ENCODE peak calls at places on chromosomes 4 and X, in four cellular contexts. L, Y, X and Z are unnamed samples.

GRCh38 chr4:82889287-82889686 is 1.7 kb downstream of the SEC31A start:
- DNase-seq in L (no peak), Y (no peak), X (no peak), Z (no peak)

GRCh38 chr4:129428454-129428853 is 332.5 kb downstream of the C4orf33 start:
- DNase-seq in L (no peak), Y (no peak), X (no peak), Z (no peak)

GRCh38 chr4:39591290-39591689 is 47.4 kb downstream of the SMIM14 start:
- DNase-seq in L (peak; percentile 47), Y (no peak), X (peak; percentile 20), Z (no peak)

GRCh38 chr4:133151301-133151680 is 2.2 kb downstream of the PCDH10 start:
- DNase-seq in L (peak; percentile 7), Y (no peak), X (no peak), Z (no peak)

GRCh38 chr4:140851032-140851636 is 94.9 kb upstream of the TBC1D9 start:
- DNase-seq in L (peak; percentile 78), Y (peak; percentile 43), X (peak; percentile 14), Z (no peak)

GRCh38 chrX:39532761-39533160 is 565.0 kb downstream of the BCOR start:
- DNase-seq in L (no peak), Y (no peak), X (no peak), Z (no peak)

GRCh38 chrX:5876984-5877655 is 351.5 kb downstream of the NLGN4X start:
- DNase-seq in L (no peak), Y (no peak), X (peak; percentile 2), Z (no peak)

GRCh38 chr4:161926033-161926828 is 237.6 kb downstream of the FSTL5 start:
- DNase-seq in L (peak; percentile 22), Y (no peak), X (no peak), Z (no peak)

GRCh38 chrX:69137371-69137881 is 27.8 kb downstream of the PJA1 start:
- DNase-seq in L (peak; percentile 90), Y (no peak), X (no peak), Z (no peak)

GRCh38 chr4:179624768-179625181 is 2182.5 kb upstream of the AGA start:
- DNase-seq in L (no peak), Y (peak; percentile 44), X (no peak), Z (no peak)

GRCh38 chr4:124097447-124097846 is 615.1 kb downstream of the ANKRD50 start:
- DNase-seq in L (no peak), Y (no peak), X (no peak), Z (no peak)

GRCh38 chr4:181662383-181662782 is 580.8 kb upstream of the TENM3 start:
- DNase-seq in L (peak; percentile 65), Y (no peak), X (no peak), Z (no peak)

GRCh38 chrX:120380699-120381098 is 18.8 kb downstream of the ATP1B4 start:
- DNase-seq in L (no peak), Y (no peak), X (no peak), Z (peak; percentile 4)

GRCh38 chrX:40167240-40168182 is 69.8 kb upstream of the BCOR start:
- DNase-seq in L (no peak), Y (no peak), X (peak; percentile 41), Z (no peak)

GRCh38 chrX:47560179-47560830 is 700 bp upstream of the ARAF start:
- DNase-seq in L (no peak), Y (no peak), X (no peak), Z (no peak)

GRCh38 chrX:100076031-100076430 is 334.0 kb downstream of the PCDH19 start:
- DNase-seq in L (no peak), Y (no peak), X (no peak), Z (no peak)

GRCh38 chr4:181017038-181017437 is 1226.2 kb upstream of the TENM3 start:
- DNase-seq in L (no peak), Y (no peak), X (no peak), Z (no peak)

GRCh38 chrX:72568406-72569092 is 4.1 kb downstream of the HDAC8 start:
- DNase-seq in L (peak; percentile 62), Y (no peak), X (no peak), Z (no peak)

GRCh38 chr4:53967971-53968370 is 96.4 kb downstream of the CHIC2 start:
- DNase-seq in L (no peak), Y (no peak), X (no peak), Z (no peak)

GRCh38 chr4:95798727-95799126 is 41.2 kb upstream of the PDHA2 start:
- DNase-seq in L (no peak), Y (no peak), X (no peak), Z (no peak)

GRCh38 chr4:169070071-169070894 is 60.2 kb upstream of the CBR4 start:
- DNase-seq in L (peak; percentile 97), Y (no peak), X (peak; percentile 38), Z (no peak)

GRCh38 chrX:150522494-150522893 is 45.9 kb upstream of the MTM1 start:
- DNase-seq in L (no peak), Y (no peak), X (no peak), Z (no peak)

GRCh38 chr4:115219862-115220261 is 106.4 kb upstream of the NDST4 start:
- DNase-seq in L (no peak), Y (no peak), X (no peak), Z (no peak)

GRCh38 chr4:53937918-53938317 is 126.5 kb downstream of the CHIC2 start:
- DNase-seq in L (peak; percentile 75), Y (peak; percentile 47), X (no peak), Z (no peak)

GRCh38 chr4:152193059-152193458 is 342.8 kb downstream of the FBXW7 start:
- DNase-seq in L (no peak), Y (no peak), X (no peak), Z (no peak)

GRCh38 chrX:108397627-108398392 is 40.4 kb downstream of the COL4A6 start:
- DNase-seq in L (peak; percentile 3), Y (no peak), X (no peak), Z (no peak)

GRCh38 chr4:76011700-76012387 is 4.5 kb upstream of the CXCL9 start:
- DNase-seq in L (peak; percentile 77), Y (peak; percentile 75), X (no peak), Z (no peak)

GRCh38 chr4:15042529-15043167 is 40.4 kb downstream of the CPEB2 start:
- DNase-seq in L (peak; percentile 19), Y (no peak), X (no peak), Z (no peak)

GRCh38 chr4:185341377-185341776 is 54.3 kb downstream of the LRP2BP start:
- DNase-seq in L (no peak), Y (no peak), X (no peak), Z (no peak)

GRCh38 chr4:110371016-110371795 is 104.7 kb upstream of the ENPEP start:
- DNase-seq in L (no peak), Y (no peak), X (no peak), Z (no peak)

GRCh38 chr4:107017681-107018321 is 18.3 kb downstream of the DKK2 start:
- DNase-seq in L (no peak), Y (no peak), X (no peak), Z (no peak)

DNA sequence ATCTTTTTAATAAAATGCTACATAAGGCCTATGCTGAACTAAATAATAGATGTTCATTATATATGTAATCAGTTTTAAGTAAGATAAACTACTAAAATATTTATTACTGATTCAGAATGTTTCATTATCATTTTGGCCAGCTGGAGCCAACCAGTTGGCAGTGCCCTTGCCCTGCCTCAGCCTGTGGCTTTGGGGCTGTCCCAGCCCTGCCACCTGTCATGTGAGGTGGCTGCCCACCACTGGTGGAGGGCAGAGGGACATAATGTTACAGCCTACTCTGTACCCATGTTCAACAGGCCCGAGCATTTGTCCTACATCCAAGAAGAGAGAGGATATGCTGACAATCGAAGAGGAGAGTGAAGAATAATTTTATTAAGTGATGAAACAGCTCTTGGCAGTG is 422.2 kb downstream of the SPIN4 start:
- DNase-seq in L (no peak), Y (no peak), X (no peak), Z (no peak)
- H3K9me3 ChIP-seq in L (peaks cover 3% of the 10 kb centered on the region), Y (peaks cover 3% of the 10 kb centered on the region), X (no peaks in the 10 kb centered on the region), Z (no peaks in the 10 kb centered on the region)

GRCh38 chrX:154779261-154779660 is 16.6 kb downstream of the DKC1 start:
- DNase-seq in L (peak; percentile 51), Y (peak; percentile 23), X (no peak), Z (no peak)
- H3K9me3 ChIP-seq in L (no peaks in the 10 kb centered on the region), Y (no peaks in the 10 kb centered on the region), X (no peaks in the 10 kb centered on the region), Z (no peaks in the 10 kb centered on the region)

DNA sequence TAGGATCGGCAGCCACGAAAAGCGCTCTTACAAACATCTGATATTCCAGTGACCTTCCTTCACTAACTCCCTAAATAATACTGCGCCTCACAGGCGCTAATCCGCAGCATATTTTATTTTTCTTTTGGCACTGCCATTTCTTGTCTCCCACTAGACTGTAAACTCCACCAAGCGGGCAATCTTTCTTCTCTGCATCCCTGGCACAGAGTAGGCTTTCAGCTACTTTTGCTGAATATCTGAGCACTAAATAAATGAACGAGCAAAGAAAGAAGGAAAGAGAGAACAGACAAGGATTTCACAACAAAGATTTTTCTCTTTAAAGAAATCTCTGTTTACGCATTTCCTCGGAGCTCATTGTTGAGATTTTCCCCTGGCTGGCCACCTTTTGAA is 12.7 kb downstream of the NKX3-2 start:
- DNase-seq in L (no peak), Y (no peak), X (no peak), Z (no peak)
- H3K9me3 ChIP-seq in L (no peaks in the 10 kb centered on the region), Y (no peaks in the 10 kb centered on the region), X (no peaks in the 10 kb centered on the region), Z (peaks cover 8% of the 10 kb centered on the region)

DNA sequence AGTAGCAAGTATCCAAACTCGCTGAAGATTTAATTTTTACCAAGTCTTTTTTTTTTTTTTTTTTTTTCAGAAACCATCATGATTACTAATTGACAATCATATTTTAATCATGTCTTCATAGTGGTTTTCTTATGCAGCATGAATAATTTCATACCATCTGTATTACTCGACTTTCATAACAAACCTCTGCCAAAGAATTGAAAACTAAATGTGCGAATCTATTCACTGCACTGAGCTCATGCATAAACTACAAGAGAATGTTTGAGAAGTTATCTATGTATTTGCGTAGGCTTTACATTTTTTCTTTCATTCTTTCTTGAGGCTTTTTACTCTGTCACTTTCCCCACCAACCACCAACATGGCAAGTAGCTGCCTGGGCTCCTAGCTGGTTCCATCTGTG is 1760.9 kb downstream of the STIM2 start:
- DNase-seq in L (no peak), Y (no peak), X (no peak), Z (no peak)
- H3K9me3 ChIP-seq in L (no peaks in the 10 kb centered on the region), Y (no peaks in the 10 kb centered on the region), X (no peaks in the 10 kb centered on the region), Z (no peaks in the 10 kb centered on the region)

GRCh38 chr4:157781361-157781760 is 391.5 kb downstream of the GASK1B start:
- DNase-seq in L (no peak), Y (no peak), X (no peak), Z (no peak)

GRCh38 chr4:157779084-157779483 is 393.7 kb downstream of the GASK1B start:
- DNase-seq in L (no peak), Y (no peak), X (no peak), Z (no peak)

GRCh38 chr4:157776930-157777329 is 395.9 kb downstream of the GASK1B start:
- DNase-seq in L (no peak), Y (no peak), X (no peak), Z (no peak)

GRCh38 chr4:157775971-157776370 is 396.9 kb downstream of the GASK1B start:
- DNase-seq in L (no peak), Y (no peak), X (no peak), Z (no peak)
- H3K9me3 ChIP-seq in L (peaks cover 4% of the 10 kb centered on the region), Y (no peaks in the 10 kb centered on the region), X (no peaks in the 10 kb centered on the region), Z (no peaks in the 10 kb centered on the region)

GRCh38 chr4:4783847-4784246 is 75.6 kb upstream of the MSX1 start:
- DNase-seq in L (no peak), Y (no peak), X (no peak), Z (no peak)
- H3K9me3 ChIP-seq in L (no peaks in the 10 kb centered on the region), Y (peaks cover 7% of the 10 kb centered on the region), X (no peaks in the 10 kb centered on the region), Z (peaks cover 3% of the 10 kb centered on the region)

DNA sequence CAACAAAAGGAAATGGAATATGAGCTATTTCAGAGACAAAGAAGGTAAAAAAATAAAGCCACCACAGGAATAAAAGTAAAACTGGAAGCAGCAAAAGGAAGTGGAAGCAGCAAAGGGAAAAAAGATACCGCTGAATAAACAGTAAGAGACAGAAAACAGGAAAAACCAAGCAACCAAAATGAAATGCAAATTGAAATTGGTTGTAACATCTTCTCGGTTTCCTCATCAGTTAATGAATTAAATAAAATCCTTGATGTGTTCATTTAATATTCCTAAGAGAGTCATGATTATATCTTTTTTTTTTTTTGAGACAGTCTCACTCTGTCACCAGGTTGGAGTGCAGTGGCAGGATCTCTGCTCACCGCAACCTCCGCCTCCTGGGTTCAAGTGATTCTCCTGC is 132.8 kb downstream of the DLG3 start:
- DNase-seq in L (no peak), Y (no peak), X (no peak), Z (no peak)
- H3K9me3 ChIP-seq in L (no peaks in the 10 kb centered on the region), Y (no peaks in the 10 kb centered on the region), X (no peaks in the 10 kb centered on the region), Z (peaks cover 3% of the 10 kb centered on the region)